ENCODE peak calls at places on chromosomes 4 and X, in seven cellular contexts. I is AG04449; D is NCI-H2171 treated with DMSO at 0.1 percent for 48 hours; V is T-helper 22 cell; J is GM12892; T is stimulated activated CD4-positive, alpha-beta T cell treated with anti-CD3 and anti-CD28 coated beads, Interleukin-1b, Interleukin-23, amount 100 ng/mL, for 48 hours; X is PC-3. G is an unnamed sample.

GRCh38 chr4:1975391-1975801 is 33.4 kb downstream of the NELFA start:
- DNase-seq in D (no peak), J (no peak), I (no peak), T (no peak), V (no peak), X (no peak), G (no peak)

GRCh38 chr4:84952004-84952403 is 14.5 kb downstream of the WDFY3 start:
- DNase-seq in X (peak), J (no peak), D (no peak), V (no peak), I (no peak), T (no peak), G (peak)

GRCh38 chr4:121950680-121951569 is 935 bp downstream of the TRPC3 start:
- DNase-seq in D (no peak), T (peak), X (no peak), V (no peak), I (no peak), J (peak), G (no peak)

GRCh38 chrX:103396660-103397059 is 20.3 kb downstream of the BEX3 start:
- DNase-seq in I (no peak), T (no peak), X (no peak), V (no peak), D (no peak), J (no peak), G (no peak)

GRCh38 chrX:56812515-56813105 is 83.6 kb downstream of the NBDY start:
- DNase-seq in D (no peak), I (no peak), X (no peak), V (no peak), J (no peak), T (no peak), G (no peak)

GRCh38 chr4:7450775-7451433 is 16.2 kb upstream of the PSAPL1 start:
- DNase-seq in T (no peak), V (no peak), J (no peak), D (no peak), X (no peak), I (no peak), G (no peak)

GRCh38 chr4:71026086-71026485 is 32.6 kb downstream of the DCK start:
- DNase-seq in X (peak), V (no peak), D (no peak), J (no peak), I (no peak), T (no peak), G (peak)

GRCh38 chr4:98784947-98785693 is 126.7 kb upstream of the TSPAN5 start:
- DNase-seq in V (no peak), T (no peak), I (no peak), J (no peak), X (no peak), D (no peak), G (no peak)

GRCh38 chr4:1347410-1347864 is 429 bp downstream of the UVSSA start:
- DNase-seq in T (peak), V (no peak), J (peak), D (peak), X (peak), I (peak), G (peak)

GRCh38 chrX:74238771-74239170 is 65.2 kb upstream of the ZCCHC13 start:
- DNase-seq in T (no peak), I (no peak), D (no peak), V (no peak), J (no peak), X (no peak), G (no peak)

GRCh38 chr4:120829113-120829831 is 93.3 kb downstream of the PRDM5 start:
- DNase-seq in I (no peak), T (no peak), J (no peak), X (peak), D (no peak), V (no peak), G (no peak)

GRCh38 chrX:153411255-153411987 is at the start of gene ZFP92:
- DNase-seq in I (no peak), X (no peak), D (no peak), T (peak), J (peak), V (no peak), G (no peak)

GRCh38 chr4:152777488-152777887 is 2.0 kb downstream of the TIGD4 start:
- DNase-seq in T (no peak), I (no peak), J (no peak), X (no peak), D (no peak), V (no peak), G (no peak)

GRCh38 chr4:74975082-74975481 is 42.2 kb downstream of the PARM1 start:
- DNase-seq in D (no peak), T (no peak), I (no peak), J (no peak), V (no peak), X (no peak), G (no peak)

GRCh38 chr4:165383757-165384156 is 4.9 kb downstream of the CPE start:
- DNase-seq in D (peak), X (no peak), V (no peak), I (no peak), T (no peak), J (no peak), G (no peak)

GRCh38 chr4:114364857-114365256 is 233.8 kb upstream of the UGT8 start:
- DNase-seq in T (no peak), I (peak), D (no peak), X (no peak), V (no peak), J (no peak), G (peak)

GRCh38 chr4:185128272-185129119 is 14.6 kb upstream of the SLC25A4 start:
- DNase-seq in I (no peak), V (no peak), X (no peak), T (peak), J (peak), D (no peak), G (no peak)

GRCh38 chr4:173121044-173121685 is 47.4 kb upstream of the GALNT7 start:
- DNase-seq in X (peak), V (no peak), J (no peak), T (no peak), D (peak), I (peak), G (no peak)

GRCh38 chrX:45710081-45710801 is 509.6 kb upstream of the DIPK2B start:
- DNase-seq in I (peak), J (no peak), V (no peak), X (peak), T (peak), D (no peak), G (peak)

GRCh38 chr4:23945521-23946017 is 55.7 kb upstream of the PPARGC1A start:
- DNase-seq in T (no peak), D (no peak), V (no peak), J (no peak), X (peak), I (no peak), G (peak)

GRCh38 chrX:53723381-53723780 is 36.9 kb upstream of the HUWE1 start:
- DNase-seq in J (no peak), X (no peak), I (no peak), V (no peak), D (no peak), T (no peak), G (no peak)

GRCh38 chr4:1194028-1194900 is 21.9 kb upstream of the SPON2 start:
- DNase-seq in D (no peak), T (no peak), V (no peak), I (no peak), X (no peak), J (peak), G (no peak)